ENCODE peak calls at places on chromosomes 1 and 21, in six cellular contexts. One of them, this sample, is unnamed.

GRCh38 chr1:78052685-78053433 is 7.1 kb downstream of the GIPC2 start:
- DNase-seq in GM20000: no peak
- DNase-seq in K562: no peak
- DNase-seq in hepatocyte: no peak
- DNase-seq in thoracic aorta: no peak
- DNase-seq in AG10803: no peak
- DNase-seq in this sample: no peak

GRCh38 chr1:194338241-194338948 is 1152.0 kb upstream of the B3GALT2 start:
- DNase-seq in GM20000: no peak
- DNase-seq in K562: no peak
- DNase-seq in hepatocyte: no peak
- DNase-seq in thoracic aorta: no peak
- DNase-seq in AG10803: no peak
- DNase-seq in this sample: no peak

GRCh38 chr1:90580176-90580575 is 136.9 kb downstream of the BARHL2 start:
- DNase-seq in GM20000: no peak
- DNase-seq in K562: no peak
- DNase-seq in hepatocyte: peak
- DNase-seq in thoracic aorta: no peak
- DNase-seq in AG10803: no peak
- DNase-seq in this sample: no peak

GRCh38 chr21:30207252-30207579 is 8.7 kb downstream of the CLDN8 start:
- DNase-seq in GM20000: no peak
- DNase-seq in K562: no peak
- DNase-seq in hepatocyte: no peak
- DNase-seq in thoracic aorta: no peak
- DNase-seq in AG10803: no peak
- DNase-seq in this sample: no peak

GRCh38 chr1:224245188-224245587 is 62.1 kb downstream of the DEGS1 start:
- DNase-seq in GM20000: peak
- DNase-seq in K562: no peak
- DNase-seq in hepatocyte: no peak
- DNase-seq in thoracic aorta: no peak
- DNase-seq in AG10803: peak
- DNase-seq in this sample: peak

GRCh38 chr1:203678943-203679661 is 52.5 kb downstream of the ATP2B4 start:
- DNase-seq in GM20000: no peak
- DNase-seq in K562: no peak
- DNase-seq in hepatocyte: no peak
- DNase-seq in thoracic aorta: no peak
- DNase-seq in AG10803: no peak
- DNase-seq in this sample: no peak

GRCh38 chr1:30381266-30381665 is 342.1 kb downstream of the MATN1 start:
- DNase-seq in GM20000: no peak
- DNase-seq in K562: no peak
- DNase-seq in hepatocyte: no peak
- DNase-seq in thoracic aorta: no peak
- DNase-seq in AG10803: no peak
- DNase-seq in this sample: no peak

GRCh38 chr1:32014199-32014936 is 700 bp downstream of the KHDRBS1 start:
- DNase-seq in GM20000: peak
- DNase-seq in K562: peak
- DNase-seq in hepatocyte: peak
- DNase-seq in thoracic aorta: peak
- DNase-seq in AG10803: peak
- DNase-seq in this sample: peak

GRCh38 chr21:36060159-36060921 is at the start of gene SETD4:
- DNase-seq in GM20000: peak
- DNase-seq in K562: peak
- DNase-seq in hepatocyte: peak
- DNase-seq in thoracic aorta: peak
- DNase-seq in AG10803: peak
- DNase-seq in this sample: peak

GRCh38 chr1:192903142-192903541 is 94.3 kb downstream of the RGS2 start:
- DNase-seq in GM20000: no peak
- DNase-seq in K562: no peak
- DNase-seq in hepatocyte: no peak
- DNase-seq in thoracic aorta: no peak
- DNase-seq in AG10803: no peak
- DNase-seq in this sample: no peak

GRCh38 chr1:32533792-32534327 is 5.4 kb upstream of the ZBTB8A start:
- DNase-seq in GM20000: no peak
- DNase-seq in K562: no peak
- DNase-seq in hepatocyte: no peak
- DNase-seq in thoracic aorta: no peak
- DNase-seq in AG10803: no peak
- DNase-seq in this sample: no peak

GRCh38 chr1:50704126-50704525 is 255.9 kb downstream of the FAF1 start:
- DNase-seq in GM20000: peak
- DNase-seq in K562: peak
- DNase-seq in hepatocyte: peak
- DNase-seq in thoracic aorta: no peak
- DNase-seq in AG10803: peak
- DNase-seq in this sample: no peak

GRCh38 chr1:62084304-62084905 is 110.2 kb upstream of the L1TD1 start:
- DNase-seq in GM20000: no peak
- DNase-seq in K562: no peak
- DNase-seq in hepatocyte: no peak
- DNase-seq in thoracic aorta: no peak
- DNase-seq in AG10803: peak
- DNase-seq in this sample: no peak

GRCh38 chr1:56073614-56074356 is 505.6 kb downstream of the PLPP3 start:
- DNase-seq in GM20000: no peak
- DNase-seq in K562: no peak
- DNase-seq in hepatocyte: peak
- DNase-seq in thoracic aorta: peak
- DNase-seq in AG10803: peak
- DNase-seq in this sample: peak

GRCh38 chr1:30919025-30919881 is 10.7 kb upstream of the SDC3 start:
- DNase-seq in GM20000: no peak
- DNase-seq in K562: peak
- DNase-seq in hepatocyte: peak
- DNase-seq in thoracic aorta: no peak
- DNase-seq in AG10803: peak
- DNase-seq in this sample: peak

GRCh38 chr1:26614655-26615411 is 81.0 kb upstream of the ARID1A start:
- DNase-seq in GM20000: no peak
- DNase-seq in K562: peak
- DNase-seq in hepatocyte: no peak
- DNase-seq in thoracic aorta: no peak
- DNase-seq in AG10803: no peak
- DNase-seq in this sample: no peak

GRCh38 chr1:220734571-220735326 is 13.4 kb upstream of the MTARC2 start:
- DNase-seq in GM20000: no peak
- DNase-seq in K562: no peak
- DNase-seq in hepatocyte: peak
- DNase-seq in thoracic aorta: no peak
- DNase-seq in AG10803: peak
- DNase-seq in this sample: no peak

GRCh38 chr1:55867444-55867843 is 652.3 kb upstream of the USP24 start:
- DNase-seq in GM20000: no peak
- DNase-seq in K562: no peak
- DNase-seq in hepatocyte: no peak
- DNase-seq in thoracic aorta: no peak
- DNase-seq in AG10803: no peak
- DNase-seq in this sample: no peak

GRCh38 chr1:41513388-41513745 is 28.9 kb upstream of the EDN2 start:
- DNase-seq in GM20000: no peak
- DNase-seq in K562: peak
- DNase-seq in hepatocyte: no peak
- DNase-seq in thoracic aorta: no peak
- DNase-seq in AG10803: no peak
- DNase-seq in this sample: no peak

GRCh38 chr1:53591924-53592323 is 132.7 kb downstream of the DMRTB1 start:
- DNase-seq in GM20000: no peak
- DNase-seq in K562: no peak
- DNase-seq in hepatocyte: no peak
- DNase-seq in thoracic aorta: no peak
- DNase-seq in AG10803: no peak
- DNase-seq in this sample: no peak

GRCh38 chr1:53592521-53592982 is 133.4 kb downstream of the DMRTB1 start:
- DNase-seq in GM20000: no peak
- DNase-seq in K562: no peak
- DNase-seq in hepatocyte: peak
- DNase-seq in thoracic aorta: no peak
- DNase-seq in AG10803: peak
- DNase-seq in this sample: no peak

GRCh38 chr1:53592985-53593757 is 134.0 kb downstream of the DMRTB1 start:
- DNase-seq in GM20000: no peak
- DNase-seq in K562: no peak
- DNase-seq in hepatocyte: no peak
- DNase-seq in thoracic aorta: no peak
- DNase-seq in AG10803: no peak
- DNase-seq in this sample: no peak

GRCh38 chr1:53594391-53595180 is 135.4 kb downstream of the DMRTB1 start:
- DNase-seq in GM20000: no peak
- DNase-seq in K562: no peak
- DNase-seq in hepatocyte: no peak
- DNase-seq in thoracic aorta: no peak
- DNase-seq in AG10803: no peak
- DNase-seq in this sample: no peak

GRCh38 chr1:53593758-53594380 is 134.7 kb downstream of the DMRTB1 start:
- DNase-seq in GM20000: no peak
- DNase-seq in K562: peak
- DNase-seq in hepatocyte: peak
- DNase-seq in thoracic aorta: no peak
- DNase-seq in AG10803: no peak
- DNase-seq in this sample: no peak
- TF ChIP-seq CTCF in GM20000: no peak
- TF ChIP-seq CTCF in K562: peak
- TF ChIP-seq CTCF in hepatocyte: peak
- TF ChIP-seq CTCF in thoracic aorta: no peak
- TF ChIP-seq CTCF in AG10803: no peak
- TF ChIP-seq CTCF in this sample: no peak

GRCh38 chr1:209611771-209612570 is 28.5 kb downstream of the CAMK1G start:
- DNase-seq in GM20000: no peak
- DNase-seq in K562: peak
- DNase-seq in hepatocyte: no peak
- DNase-seq in thoracic aorta: no peak
- DNase-seq in AG10803: no peak
- DNase-seq in this sample: no peak
- TF ChIP-seq CTCF in GM20000: no peak
- TF ChIP-seq CTCF in K562: peak
- TF ChIP-seq CTCF in hepatocyte: no peak
- TF ChIP-seq CTCF in thoracic aorta: no peak
- TF ChIP-seq CTCF in AG10803: no peak
- TF ChIP-seq CTCF in this sample: no peak

DNA sequence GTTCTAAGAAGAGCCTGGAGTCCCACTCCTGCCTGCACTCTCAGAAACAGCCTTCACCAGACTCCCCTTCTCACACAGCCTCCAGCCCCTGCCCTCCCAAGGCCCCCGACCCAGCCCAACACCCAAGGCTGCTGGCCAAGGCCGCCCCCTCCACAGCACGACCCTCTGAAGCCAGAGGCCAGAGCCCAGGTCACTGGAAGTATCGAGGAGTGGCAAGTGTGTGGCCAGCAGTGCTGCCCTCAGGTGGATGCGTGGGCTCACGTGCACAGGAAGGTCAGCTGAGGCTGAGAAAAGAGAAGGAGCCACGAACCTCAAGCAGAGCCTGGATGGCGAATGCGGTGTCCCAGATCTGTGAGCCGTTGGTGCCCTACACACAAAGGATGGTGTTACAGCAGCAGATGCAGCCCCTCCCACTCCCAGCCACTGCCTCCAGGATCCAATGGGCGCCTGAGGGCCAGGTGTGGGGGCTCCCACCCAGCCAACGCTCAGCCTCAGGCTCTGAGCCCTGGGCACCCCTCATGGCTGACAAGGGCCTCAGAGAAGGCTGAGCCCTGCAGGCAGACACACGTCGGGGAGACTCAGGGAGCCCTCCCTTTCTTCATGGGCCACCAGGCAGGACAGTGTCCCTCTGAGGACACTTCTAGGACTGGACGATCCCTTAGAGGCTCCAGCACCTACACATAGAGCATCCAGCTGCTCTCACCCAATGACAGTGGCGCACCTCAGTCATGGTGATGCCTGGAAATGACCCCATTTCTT is 18.0 kb downstream of the LSS start:
- DNase-seq in GM20000: no peak
- DNase-seq in K562: no peak
- DNase-seq in hepatocyte: no peak
- DNase-seq in thoracic aorta: no peak
- DNase-seq in AG10803: no peak
- DNase-seq in this sample: no peak
- TF ChIP-seq CTCF in GM20000: no peak
- TF ChIP-seq CTCF in K562: peak
- TF ChIP-seq CTCF in hepatocyte: no peak
- TF ChIP-seq CTCF in thoracic aorta: no peak
- TF ChIP-seq CTCF in AG10803: no peak
- TF ChIP-seq CTCF in this sample: no peak

GRCh38 chr1:9183898-9184297 is 50.7 kb upstream of the H6PD start:
- DNase-seq in GM20000: no peak
- DNase-seq in K562: no peak
- DNase-seq in hepatocyte: no peak
- DNase-seq in thoracic aorta: no peak
- DNase-seq in AG10803: no peak
- DNase-seq in this sample: no peak

GRCh38 chr1:9183441-9183840 is 51.1 kb upstream of the H6PD start:
- DNase-seq in GM20000: no peak
- DNase-seq in K562: no peak
- DNase-seq in hepatocyte: no peak
- DNase-seq in thoracic aorta: no peak
- DNase-seq in AG10803: no peak
- DNase-seq in this sample: no peak

GRCh38 chr1:9182784-9183257 is 51.8 kb upstream of the H6PD start:
- DNase-seq in GM20000: peak
- DNase-seq in K562: no peak
- DNase-seq in hepatocyte: peak
- DNase-seq in thoracic aorta: no peak
- DNase-seq in AG10803: no peak
- DNase-seq in this sample: no peak

GRCh38 chr1:9181176-9181906 is 52.4 kb upstream of the GPR157 start:
- DNase-seq in GM20000: peak
- DNase-seq in K562: peak
- DNase-seq in hepatocyte: peak
- DNase-seq in thoracic aorta: no peak
- DNase-seq in AG10803: peak
- DNase-seq in this sample: peak

DNA sequence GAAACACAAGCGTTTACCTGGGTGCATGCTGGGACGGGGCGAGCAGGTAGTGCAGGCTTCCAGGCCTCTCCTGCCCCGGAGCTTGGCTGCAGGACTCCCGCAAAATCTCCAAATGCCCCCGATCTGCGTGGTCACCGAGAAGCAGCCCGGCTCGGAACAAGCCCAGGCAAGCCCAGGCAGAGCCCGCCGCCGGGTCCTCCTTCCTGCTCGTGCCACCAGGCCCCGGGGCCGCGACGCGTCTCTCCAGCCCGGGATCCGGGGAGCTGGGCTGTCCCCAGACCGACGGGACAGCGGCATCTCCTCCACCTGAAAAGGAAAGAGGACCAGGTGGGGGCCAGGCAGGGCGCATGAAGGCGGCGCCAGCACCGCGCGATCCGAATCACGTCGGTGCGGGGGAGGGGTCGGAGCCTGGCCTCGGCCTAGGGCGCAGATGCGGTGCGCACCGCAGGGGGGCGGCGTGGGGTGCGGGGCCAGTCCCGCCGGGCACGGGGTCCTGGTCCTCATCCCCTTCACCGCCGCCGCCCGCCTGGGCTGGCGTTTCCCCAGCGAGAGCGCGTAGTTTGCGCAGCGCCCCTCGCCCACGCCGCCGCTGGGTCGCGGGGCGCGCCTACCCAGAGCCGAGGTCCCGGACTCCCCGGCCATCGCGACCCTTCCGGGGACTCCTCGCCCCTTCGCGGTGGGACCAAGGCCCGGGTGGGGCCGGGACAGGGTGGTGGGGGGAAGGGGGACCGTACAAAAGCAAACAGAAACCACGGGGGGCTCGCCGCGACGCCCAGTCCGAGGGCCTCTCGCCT is 52.4 kb upstream of the H6PD start:
- DNase-seq in GM20000: peak
- DNase-seq in K562: no peak
- DNase-seq in hepatocyte: peak
- DNase-seq in thoracic aorta: no peak
- DNase-seq in AG10803: peak
- DNase-seq in this sample: no peak
- TF ChIP-seq CTCF in GM20000: peak
- TF ChIP-seq CTCF in K562: no peak
- TF ChIP-seq CTCF in hepatocyte: peak
- TF ChIP-seq CTCF in thoracic aorta: peak
- TF ChIP-seq CTCF in AG10803: no peak
- TF ChIP-seq CTCF in this sample: no peak